ENCODE peak calls at places on chromosomes 5 and 9, in seven cellular contexts. N is CD8-positive, alpha-beta T cell; Z is Peyer's patch; A is effector memory CD4-positive, alpha-beta T cell; P is GM23248; R is lung; M is PC-3. G is an unnamed sample. For H3K4me1, the result is how much of the 10 kb centered on the place peaks cover.

GRCh38 chr5:139806726-139807646 is 11.4 kb downstream of the PSD2 start:
- DNase-seq in N (no peak), Z (no peak), A (no peak), P (no peak), R (no peak), M (no peak), G (no peak)

GRCh38 chr5:110054240-110054639 is 364.5 kb downstream of the MAN2A1 start:
- DNase-seq in N (peak), Z (peak), A (peak), P (peak), R (no peak), M (peak), G (peak)

GRCh38 chr5:156201793-156202388 is 125.1 kb upstream of the SGCD start:
- DNase-seq in N (no peak), Z (no peak), A (no peak), P (peak), R (no peak), M (no peak), G (no peak)

GRCh38 chr5:88785396-88786216 is 97.4 kb downstream of the MEF2C start:
- DNase-seq in N (no peak), Z (no peak), A (no peak), P (peak), R (peak), M (peak), G (no peak)

GRCh38 chr5:110757118-110757729 is 18.4 kb downstream of the SLC25A46 start:
- DNase-seq in N (no peak), Z (no peak), A (no peak), P (peak), R (no peak), M (peak), G (peak)

GRCh38 chr5:55360190-55360589 is 52.4 kb downstream of the MTREX start:
- DNase-seq in N (no peak), Z (no peak), A (no peak), P (peak), R (no peak), M (peak), G (no peak)

GRCh38 chr5:179206366-179206765 is 138.9 kb downstream of the ADAMTS2 start:
- DNase-seq in N (no peak), Z (no peak), A (no peak), P (no peak), R (no peak), M (no peak), G (no peak)

GRCh38 chr5:136399512-136399911 is 34.2 kb upstream of the TRPC7 start:
- DNase-seq in N (no peak), Z (no peak), A (no peak), P (no peak), R (no peak), M (no peak), G (no peak)

GRCh38 chr9:88530051-88530450 is 4.9 kb upstream of the NXNL2 start:
- DNase-seq in N (no peak), Z (no peak), A (no peak), P (peak), R (no peak), M (peak), G (no peak)

GRCh38 chr5:146185161-146185560 is 2.7 kb upstream of the LARS1 start:
- DNase-seq in N (no peak), Z (no peak), A (no peak), P (peak), R (no peak), M (peak), G (no peak)

GRCh38 chr9:28927711-28928110 is 1354.4 kb upstream of the C9orf72 start:
- DNase-seq in N (no peak), Z (no peak), A (no peak), P (no peak), R (no peak), M (peak), G (no peak)

GRCh38 chr9:105299190-105299854 is 54.9 kb downstream of the SLC44A1 start:
- DNase-seq in N (no peak), Z (no peak), A (no peak), P (peak), R (no peak), M (peak), G (peak)

GRCh38 chr5:175831507-175831906 is 39.9 kb upstream of the CPLX2 start:
- DNase-seq in N (no peak), Z (no peak), A (no peak), P (no peak), R (no peak), M (no peak), G (no peak)

GRCh38 chr9:87282477-87282991 is 215.1 kb upstream of the DAPK1 start:
- DNase-seq in N (no peak), Z (no peak), A (no peak), P (no peak), R (no peak), M (no peak), G (no peak)

GRCh38 chr9:4939118-4939561 is 45.9 kb upstream of the JAK2 start:
- DNase-seq in N (no peak), Z (no peak), A (no peak), P (no peak), R (no peak), M (no peak), G (no peak)

GRCh38 chr9:14098102-14098501 is 215.8 kb downstream of the NFIB start:
- DNase-seq in N (no peak), Z (no peak), A (no peak), P (no peak), R (no peak), M (peak), G (no peak)

GRCh38 chr5:32172908-32173393 is 1.2 kb downstream of the GOLPH3 start:
- DNase-seq in N (no peak), Z (no peak), A (no peak), P (peak), R (no peak), M (peak), G (no peak)

GRCh38 chr9:125960631-125961030 is 213.5 kb downstream of the PBX3 start:
- DNase-seq in N (no peak), Z (no peak), A (no peak), P (no peak), R (no peak), M (no peak), G (no peak)

GRCh38 chr5:68192679-68193060 is 22.9 kb upstream of the PIK3R1 start:
- DNase-seq in N (no peak), Z (no peak), A (no peak), P (no peak), R (no peak), M (no peak), G (no peak)
- H3K27ac ChIP-seq in N (no peak), Z (no peak), A (no peak), P (no peak), R (no peak), M (no peak), G (no peak)

DNA sequence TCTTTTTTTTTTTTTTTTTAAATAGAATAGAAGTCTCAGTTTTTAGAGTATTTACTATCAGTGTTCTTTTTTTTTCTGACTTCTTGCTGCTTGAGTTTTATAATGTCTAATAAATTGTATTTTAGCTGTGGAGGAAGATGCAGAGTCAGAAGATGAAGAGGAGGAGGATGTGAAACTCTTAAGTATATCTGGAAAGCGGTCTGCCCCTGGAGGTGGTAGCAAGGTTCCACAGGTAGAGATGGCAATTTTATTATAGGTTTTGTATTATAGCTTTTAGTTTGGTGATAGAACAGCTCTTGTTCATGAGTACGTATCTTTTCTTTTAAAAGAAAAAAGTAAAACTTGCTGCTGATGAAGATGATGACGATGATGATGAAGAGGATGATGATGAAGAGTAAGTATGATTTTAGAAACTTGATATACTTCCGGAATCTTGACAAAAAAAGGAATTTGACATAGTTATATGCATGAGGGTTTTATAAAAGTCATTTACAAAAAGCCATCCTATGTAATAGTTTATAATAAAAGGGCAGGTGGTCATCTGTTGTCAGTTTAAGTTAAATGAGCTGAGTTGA is 5.0 kb downstream of the NPM1 start:
- DNase-seq in N (no peak), Z (no peak), A (no peak), P (no peak), R (no peak), M (no peak), G (no peak)
- H3K4me1 ChIP-seq in N (half or more), Z (under half), A (under half), P (under half), R (under half), M (under half), G (under half)

DNA sequence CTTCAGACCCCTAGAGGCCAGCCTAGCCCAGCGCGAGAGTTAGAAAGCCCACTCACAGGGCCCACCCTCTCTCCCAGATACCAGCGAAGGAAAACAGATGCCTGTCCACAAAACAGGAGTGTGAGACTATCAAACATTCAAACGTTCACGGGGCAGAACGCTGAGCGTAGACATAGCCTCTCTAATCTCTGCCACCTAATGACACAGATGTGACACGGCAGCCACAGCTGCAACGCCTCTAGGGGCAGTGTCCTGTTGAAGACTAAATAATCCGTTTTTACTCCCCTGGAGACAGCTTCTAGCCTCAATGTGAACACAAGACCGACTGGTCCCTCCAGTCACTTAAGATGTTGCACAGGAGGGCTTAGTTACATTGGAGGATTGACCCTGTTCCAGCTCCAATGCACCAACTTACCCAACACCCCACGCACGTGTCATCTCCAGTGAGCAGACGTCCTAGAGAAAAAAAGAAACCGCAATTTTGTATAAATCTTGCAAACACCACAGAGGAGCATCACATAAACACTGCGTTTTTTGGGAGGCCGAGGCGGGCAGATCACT is 14.3 kb downstream of the DIPK1B start:
- DNase-seq in N (peak), Z (peak), A (no peak), P (peak), R (no peak), M (peak), G (peak)
- H3K27ac ChIP-seq in N (peak), Z (no peak), A (peak), P (peak), R (no peak), M (peak), G (peak)

DNA sequence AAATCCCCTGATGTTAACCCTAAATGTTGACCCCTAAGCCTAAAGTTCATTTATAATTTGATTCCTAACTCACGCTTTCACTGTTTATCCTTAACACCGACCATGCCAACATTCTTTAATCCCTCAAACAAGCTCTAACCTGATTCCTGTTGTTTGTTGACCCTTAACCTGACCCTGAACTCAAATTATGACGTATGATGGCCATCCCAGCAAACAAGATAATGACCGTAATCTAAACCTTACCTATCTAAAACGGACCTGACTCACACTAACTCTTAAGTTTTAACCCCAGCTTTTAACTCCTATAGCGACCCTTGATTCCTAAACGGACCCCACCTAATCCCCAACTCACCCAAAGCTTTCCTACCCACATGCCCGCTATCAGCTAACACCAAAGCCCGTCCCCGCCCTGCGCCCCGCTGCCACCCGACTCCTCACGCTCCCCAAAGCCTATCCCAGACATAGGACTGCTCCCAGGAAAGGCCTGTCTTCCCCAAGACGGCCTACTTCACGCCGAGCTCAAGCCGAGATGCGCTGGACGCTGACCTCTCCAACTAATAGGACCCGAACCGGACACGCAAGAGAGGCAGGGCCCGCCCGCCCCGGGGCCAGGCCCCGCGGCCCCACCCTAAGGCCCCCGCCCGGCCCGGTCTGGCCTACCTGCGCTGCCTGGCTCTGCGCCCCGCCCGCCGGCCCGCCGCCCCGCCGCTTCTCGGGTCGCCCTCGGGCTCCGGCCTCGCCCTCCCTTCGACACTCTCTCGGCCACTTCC is 395 bp downstream of the TLN1 start:
- DNase-seq in N (no peak), Z (peak), A (no peak), P (no peak), R (no peak), M (no peak), G (peak)
- H3K4me1 ChIP-seq in N (half or more), Z (under half), A (half or more), P (under half), R (under half), M (half or more), G (under half)

GRCh38 chr5:37015795-37016666 is 139.5 kb downstream of the NIPBL start:
- DNase-seq in N (no peak), Z (no peak), A (no peak), P (peak), R (no peak), M (peak), G (no peak)
- H3K27ac ChIP-seq in N (no peak), Z (no peak), A (no peak), P (peak), R (no peak), M (no peak), G (no peak)

GRCh38 chr5:161284445-161284844 is 262.1 kb downstream of the GABRB2 start:
- DNase-seq in N (no peak), Z (no peak), A (no peak), P (no peak), R (no peak), M (no peak), G (no peak)

GRCh38 chr5:161287436-161287835 is 259.1 kb downstream of the GABRB2 start:
- DNase-seq in N (no peak), Z (no peak), A (no peak), P (no peak), R (no peak), M (no peak), G (no peak)

GRCh38 chr5:161278739-161279660 is 267.5 kb downstream of the GABRB2 start:
- DNase-seq in N (no peak), Z (no peak), A (no peak), P (no peak), R (no peak), M (no peak), G (no peak)

GRCh38 chr5:161286066-161286655 is 260.4 kb downstream of the GABRB2 start:
- DNase-seq in N (no peak), Z (no peak), A (no peak), P (no peak), R (no peak), M (no peak), G (peak)

GRCh38 chr5:161283296-161283695 is 263.2 kb downstream of the GABRB2 start:
- DNase-seq in N (no peak), Z (no peak), A (no peak), P (no peak), R (no peak), M (no peak), G (no peak)
- H3K4me1 ChIP-seq in N (under half), Z (under half), A (under half), P (under half), R (under half), M (under half), G (under half)

GRCh38 chr9:76395381-76395780 is 1.2 kb upstream of the RFK start:
- DNase-seq in N (no peak), Z (no peak), A (no peak), P (no peak), R (no peak), M (no peak), G (peak)
- H3K27ac ChIP-seq in N (peak), Z (peak), A (peak), P (peak), R (no peak), M (no peak), G (peak)

GRCh38 chr9:35729700-35730485 is 2.1 kb downstream of the TLN1 start:
- DNase-seq in N (peak), Z (peak), A (peak), P (peak), R (peak), M (peak), G (peak)
- H3K4me1 ChIP-seq in N (half or more), Z (under half), A (half or more), P (half or more), R (under half), M (half or more), G (under half)

GRCh38 chr5:112902561-112902960 is 19.5 kb downstream of the REEP5 start:
- DNase-seq in N (no peak), Z (no peak), A (no peak), P (no peak), R (no peak), M (no peak), G (no peak)
- H3K27ac ChIP-seq in N (no peak), Z (no peak), A (no peak), P (no peak), R (no peak), M (no peak), G (no peak)